ENCODE peak calls at places on chromosomes 6 and 20, in five cellular contexts. One of them, this sample, is unnamed.

GRCh38 chr20:1868856-1869255 is 26.4 kb upstream of the SIRPA start:
- DNase-seq in NAMALWA: no peak
- DNase-seq in brain pericyte: no peak
- DNase-seq in NCI-H1436: no peak
- DNase-seq in fibroblast of mammary gland: peak; percentile 61
- DNase-seq in this sample: no peak

GRCh38 chr6:116210750-116211425 is 43.0 kb downstream of the TSPYL4 start:
- DNase-seq in NAMALWA: no peak
- DNase-seq in brain pericyte: no peak
- DNase-seq in NCI-H1436: no peak
- DNase-seq in fibroblast of mammary gland: peak; percentile 72
- DNase-seq in this sample: peak; percentile 40

GRCh38 chr6:163133691-163134090 is 280.8 kb upstream of the QKI start:
- DNase-seq in NAMALWA: no peak
- DNase-seq in brain pericyte: no peak
- DNase-seq in NCI-H1436: no peak
- DNase-seq in fibroblast of mammary gland: no peak
- DNase-seq in this sample: no peak

GRCh38 chr20:19405958-19406357 is 193.5 kb downstream of the SLC24A3 start:
- DNase-seq in NAMALWA: no peak
- DNase-seq in brain pericyte: no peak
- DNase-seq in NCI-H1436: no peak
- DNase-seq in fibroblast of mammary gland: no peak
- DNase-seq in this sample: no peak

GRCh38 chr20:15682690-15683089 is 890.6 kb downstream of the KIF16B start:
- DNase-seq in NAMALWA: no peak
- DNase-seq in brain pericyte: no peak
- DNase-seq in NCI-H1436: no peak
- DNase-seq in fibroblast of mammary gland: peak; percentile 4
- DNase-seq in this sample: no peak

GRCh38 chr6:84456803-84457202 is 229.4 kb upstream of the CEP162 start:
- DNase-seq in NAMALWA: no peak
- DNase-seq in brain pericyte: no peak
- DNase-seq in NCI-H1436: no peak
- DNase-seq in fibroblast of mammary gland: no peak
- DNase-seq in this sample: no peak

GRCh38 chr6:45724511-45724910 is 291.1 kb downstream of the CLIC5 start:
- DNase-seq in NAMALWA: no peak
- DNase-seq in brain pericyte: peak; percentile 34
- DNase-seq in NCI-H1436: no peak
- DNase-seq in fibroblast of mammary gland: peak; percentile 88
- DNase-seq in this sample: peak; percentile 63

GRCh38 chr20:37202267-37202943 is 23.1 kb upstream of the MROH8 start:
- DNase-seq in NAMALWA: peak; percentile 51
- DNase-seq in brain pericyte: peak; percentile 42
- DNase-seq in NCI-H1436: peak; percentile 30
- DNase-seq in fibroblast of mammary gland: peak; percentile 96
- DNase-seq in this sample: peak; percentile 95

GRCh38 chr20:31927758-31928157 is 24.1 kb downstream of the PDRG1 start:
- DNase-seq in NAMALWA: no peak
- DNase-seq in brain pericyte: no peak
- DNase-seq in NCI-H1436: no peak
- DNase-seq in fibroblast of mammary gland: no peak
- DNase-seq in this sample: no peak

GRCh38 chr6:154249499-154250298 is 106.9 kb downstream of the IPCEF1 start:
- DNase-seq in NAMALWA: no peak
- DNase-seq in brain pericyte: no peak
- DNase-seq in NCI-H1436: no peak
- DNase-seq in fibroblast of mammary gland: no peak
- DNase-seq in this sample: no peak

GRCh38 chr6:145189836-145190235 is 545.5 kb downstream of the EPM2A start:
- DNase-seq in NAMALWA: no peak
- DNase-seq in brain pericyte: no peak
- DNase-seq in NCI-H1436: no peak
- DNase-seq in fibroblast of mammary gland: no peak
- DNase-seq in this sample: no peak

GRCh38 chr6:138986578-138986977 is 1.5 kb downstream of the REPS1 start:
- DNase-seq in NAMALWA: peak; percentile 32
- DNase-seq in brain pericyte: no peak
- DNase-seq in NCI-H1436: no peak
- DNase-seq in fibroblast of mammary gland: peak; percentile 37
- DNase-seq in this sample: no peak

GRCh38 chr6:139577991-139578604 is 203.7 kb upstream of the CITED2 start:
- DNase-seq in NAMALWA: no peak
- DNase-seq in brain pericyte: no peak
- DNase-seq in NCI-H1436: no peak
- DNase-seq in fibroblast of mammary gland: peak; percentile 93
- DNase-seq in this sample: peak; percentile 77

GRCh38 chr6:48184644-48185043 is 73.6 kb upstream of the PTCHD4 start:
- DNase-seq in NAMALWA: no peak
- DNase-seq in brain pericyte: no peak
- DNase-seq in NCI-H1436: no peak
- DNase-seq in fibroblast of mammary gland: peak; percentile 77
- DNase-seq in this sample: no peak

GRCh38 chr6:7730003-7730402 is 4.1 kb downstream of the BMP6 start:
- DNase-seq in NAMALWA: no peak
- DNase-seq in brain pericyte: no peak
- DNase-seq in NCI-H1436: no peak
- DNase-seq in fibroblast of mammary gland: no peak
- DNase-seq in this sample: no peak

GRCh38 chr6:56040271-56040670 is 164.9 kb upstream of the BMP5 start:
- DNase-seq in NAMALWA: no peak
- DNase-seq in brain pericyte: no peak
- DNase-seq in NCI-H1436: no peak
- DNase-seq in fibroblast of mammary gland: peak; percentile 80
- DNase-seq in this sample: peak; percentile 39

GRCh38 chr6:47680724-47681123 is 17.7 kb upstream of the ADGRF4 start:
- DNase-seq in NAMALWA: no peak
- DNase-seq in brain pericyte: no peak
- DNase-seq in NCI-H1436: no peak
- DNase-seq in fibroblast of mammary gland: no peak
- DNase-seq in this sample: no peak

GRCh38 chr6:117267766-117268534 is 2.6 kb downstream of the VGLL2 start:
- DNase-seq in NAMALWA: no peak
- DNase-seq in brain pericyte: no peak
- DNase-seq in NCI-H1436: no peak
- DNase-seq in fibroblast of mammary gland: no peak
- DNase-seq in this sample: no peak